ENCODE peak calls at places on chromosomes 5 and 9, in four cellular contexts. One of them, this sample, is unnamed.

GRCh38 chr5:133265720-133266575 is 214.1 kb downstream of the HSPA4 start:
- ATAC-seq in activated T-cell treated with anti-CD3 and anti-CD28 coated beads, Interleukin-2, amount 50 U/mL, for 4 hours: no peak
- ATAC-seq in lower lobe of right lung: peak
- ATAC-seq in left lung: no peak
- ATAC-seq in this sample: peak

GRCh38 chr9:37144762-37145161 is 24.4 kb downstream of the ZCCHC7 start:
- ATAC-seq in activated T-cell treated with anti-CD3 and anti-CD28 coated beads, Interleukin-2, amount 50 U/mL, for 4 hours: no peak
- ATAC-seq in lower lobe of right lung: no peak
- ATAC-seq in left lung: no peak
- ATAC-seq in this sample: no peak

GRCh38 chr9:87864915-87865314 is 17.8 kb upstream of the SPATA31E1 start:
- ATAC-seq in activated T-cell treated with anti-CD3 and anti-CD28 coated beads, Interleukin-2, amount 50 U/mL, for 4 hours: no peak
- ATAC-seq in lower lobe of right lung: no peak
- ATAC-seq in left lung: no peak
- ATAC-seq in this sample: no peak

GRCh38 chr9:98854206-98854756 is 46.8 kb downstream of the GALNT12 start:
- ATAC-seq in activated T-cell treated with anti-CD3 and anti-CD28 coated beads, Interleukin-2, amount 50 U/mL, for 4 hours: no peak
- ATAC-seq in lower lobe of right lung: no peak
- ATAC-seq in left lung: peak
- ATAC-seq in this sample: no peak

GRCh38 chr5:64195981-64196380 is 30.3 kb downstream of the RNF180 start:
- ATAC-seq in activated T-cell treated with anti-CD3 and anti-CD28 coated beads, Interleukin-2, amount 50 U/mL, for 4 hours: no peak
- ATAC-seq in lower lobe of right lung: no peak
- ATAC-seq in left lung: no peak
- ATAC-seq in this sample: no peak

GRCh38 chr5:129652353-129653138 is 95.3 kb upstream of the MINAR2 start:
- ATAC-seq in activated T-cell treated with anti-CD3 and anti-CD28 coated beads, Interleukin-2, amount 50 U/mL, for 4 hours: no peak
- ATAC-seq in lower lobe of right lung: no peak
- ATAC-seq in left lung: peak
- ATAC-seq in this sample: no peak

GRCh38 chr9:94901019-94901363 is 174.5 kb downstream of the AOPEP start:
- ATAC-seq in activated T-cell treated with anti-CD3 and anti-CD28 coated beads, Interleukin-2, amount 50 U/mL, for 4 hours: no peak
- ATAC-seq in lower lobe of right lung: no peak
- ATAC-seq in left lung: peak
- ATAC-seq in this sample: peak

GRCh38 chr5:42572313-42572712 is 149.1 kb downstream of the GHR start:
- ATAC-seq in activated T-cell treated with anti-CD3 and anti-CD28 coated beads, Interleukin-2, amount 50 U/mL, for 4 hours: no peak
- ATAC-seq in lower lobe of right lung: no peak
- ATAC-seq in left lung: no peak
- ATAC-seq in this sample: no peak

GRCh38 chr5:102691434-102691833 is 63.7 kb upstream of the PAM start:
- ATAC-seq in activated T-cell treated with anti-CD3 and anti-CD28 coated beads, Interleukin-2, amount 50 U/mL, for 4 hours: no peak
- ATAC-seq in lower lobe of right lung: no peak
- ATAC-seq in left lung: no peak
- ATAC-seq in this sample: peak

GRCh38 chr9:4657426-4658159 is 4.5 kb upstream of the PLPP6 start:
- ATAC-seq in activated T-cell treated with anti-CD3 and anti-CD28 coated beads, Interleukin-2, amount 50 U/mL, for 4 hours: no peak
- ATAC-seq in lower lobe of right lung: no peak
- ATAC-seq in left lung: peak
- ATAC-seq in this sample: no peak

GRCh38 chr9:134618163-134618822 is 23.3 kb upstream of the COL5A1 start:
- ATAC-seq in activated T-cell treated with anti-CD3 and anti-CD28 coated beads, Interleukin-2, amount 50 U/mL, for 4 hours: no peak
- ATAC-seq in lower lobe of right lung: no peak
- ATAC-seq in left lung: no peak
- ATAC-seq in this sample: no peak

GRCh38 chr9:112137066-112137465 is 38.0 kb downstream of the SUSD1 start:
- ATAC-seq in activated T-cell treated with anti-CD3 and anti-CD28 coated beads, Interleukin-2, amount 50 U/mL, for 4 hours: no peak
- ATAC-seq in lower lobe of right lung: no peak
- ATAC-seq in left lung: no peak
- ATAC-seq in this sample: no peak

GRCh38 chr9:76897804-76898525 is 7.9 kb downstream of the PRUNE2 start:
- ATAC-seq in activated T-cell treated with anti-CD3 and anti-CD28 coated beads, Interleukin-2, amount 50 U/mL, for 4 hours: no peak
- ATAC-seq in lower lobe of right lung: no peak
- ATAC-seq in left lung: no peak
- ATAC-seq in this sample: no peak

GRCh38 chr9:117414906-117415583 is at the start of gene ASTN2:
- ATAC-seq in activated T-cell treated with anti-CD3 and anti-CD28 coated beads, Interleukin-2, amount 50 U/mL, for 4 hours: peak
- ATAC-seq in lower lobe of right lung: no peak
- ATAC-seq in left lung: peak
- ATAC-seq in this sample: no peak

GRCh38 chr9:90787771-90788460 is 13.7 kb upstream of the SYK start:
- ATAC-seq in activated T-cell treated with anti-CD3 and anti-CD28 coated beads, Interleukin-2, amount 50 U/mL, for 4 hours: no peak
- ATAC-seq in lower lobe of right lung: no peak
- ATAC-seq in left lung: no peak
- ATAC-seq in this sample: no peak

GRCh38 chr5:172748341-172748843 is 22.6 kb downstream of the DUSP1 start:
- ATAC-seq in activated T-cell treated with anti-CD3 and anti-CD28 coated beads, Interleukin-2, amount 50 U/mL, for 4 hours: no peak
- ATAC-seq in lower lobe of right lung: peak
- ATAC-seq in left lung: peak
- ATAC-seq in this sample: peak

GRCh38 chr9:33116855-33117254 is 40.4 kb upstream of the SMU1 start:
- ATAC-seq in activated T-cell treated with anti-CD3 and anti-CD28 coated beads, Interleukin-2, amount 50 U/mL, for 4 hours: no peak
- ATAC-seq in lower lobe of right lung: peak
- ATAC-seq in left lung: peak
- ATAC-seq in this sample: no peak

GRCh38 chr5:102540251-102540812 is 41.5 kb upstream of the SLCO6A1 start:
- ATAC-seq in activated T-cell treated with anti-CD3 and anti-CD28 coated beads, Interleukin-2, amount 50 U/mL, for 4 hours: no peak
- ATAC-seq in lower lobe of right lung: no peak
- ATAC-seq in left lung: no peak
- ATAC-seq in this sample: no peak

GRCh38 chr5:90338712-90339372 is 70.7 kb downstream of the CETN3 start:
- ATAC-seq in activated T-cell treated with anti-CD3 and anti-CD28 coated beads, Interleukin-2, amount 50 U/mL, for 4 hours: no peak
- ATAC-seq in lower lobe of right lung: no peak
- ATAC-seq in left lung: no peak
- ATAC-seq in this sample: no peak

GRCh38 chr5:1529498-1529897 is 5.7 kb upstream of the LPCAT1 start:
- ATAC-seq in activated T-cell treated with anti-CD3 and anti-CD28 coated beads, Interleukin-2, amount 50 U/mL, for 4 hours: no peak
- ATAC-seq in lower lobe of right lung: no peak
- ATAC-seq in left lung: no peak
- ATAC-seq in this sample: no peak

GRCh38 chr5:115243412-115243811 is 19.3 kb downstream of the PGGT1B start:
- ATAC-seq in activated T-cell treated with anti-CD3 and anti-CD28 coated beads, Interleukin-2, amount 50 U/mL, for 4 hours: no peak
- ATAC-seq in lower lobe of right lung: no peak
- ATAC-seq in left lung: peak
- ATAC-seq in this sample: no peak

GRCh38 chr5:14256026-14256690 is 113.0 kb downstream of the TRIO start:
- ATAC-seq in activated T-cell treated with anti-CD3 and anti-CD28 coated beads, Interleukin-2, amount 50 U/mL, for 4 hours: no peak
- ATAC-seq in lower lobe of right lung: no peak
- ATAC-seq in left lung: no peak
- ATAC-seq in this sample: no peak

GRCh38 chr5:103476776-103477175 is 85.8 kb downstream of the NUDT12 start:
- ATAC-seq in activated T-cell treated with anti-CD3 and anti-CD28 coated beads, Interleukin-2, amount 50 U/mL, for 4 hours: no peak
- ATAC-seq in lower lobe of right lung: no peak
- ATAC-seq in left lung: no peak
- ATAC-seq in this sample: no peak

GRCh38 chr9:97038551-97038908 is 412 bp downstream of the CTSV start:
- ATAC-seq in activated T-cell treated with anti-CD3 and anti-CD28 coated beads, Interleukin-2, amount 50 U/mL, for 4 hours: peak
- ATAC-seq in lower lobe of right lung: peak
- ATAC-seq in left lung: peak
- ATAC-seq in this sample: peak

GRCh38 chr5:110099562-110099961 is 409.8 kb downstream of the MAN2A1 start:
- ATAC-seq in activated T-cell treated with anti-CD3 and anti-CD28 coated beads, Interleukin-2, amount 50 U/mL, for 4 hours: no peak
- ATAC-seq in lower lobe of right lung: no peak
- ATAC-seq in left lung: no peak
- ATAC-seq in this sample: no peak

GRCh38 chr9:76667521-76667957 is 96.7 kb upstream of the PCA3 start:
- ATAC-seq in activated T-cell treated with anti-CD3 and anti-CD28 coated beads, Interleukin-2, amount 50 U/mL, for 4 hours: no peak
- ATAC-seq in lower lobe of right lung: no peak
- ATAC-seq in left lung: peak
- ATAC-seq in this sample: no peak

GRCh38 chr9:19342927-19343326 is 37.1 kb downstream of the RPS6 start:
- ATAC-seq in activated T-cell treated with anti-CD3 and anti-CD28 coated beads, Interleukin-2, amount 50 U/mL, for 4 hours: no peak
- ATAC-seq in lower lobe of right lung: no peak
- ATAC-seq in left lung: no peak
- ATAC-seq in this sample: no peak

GRCh38 chr9:129954868-129955550 is 88.0 kb downstream of the FNBP1 start:
- ATAC-seq in activated T-cell treated with anti-CD3 and anti-CD28 coated beads, Interleukin-2, amount 50 U/mL, for 4 hours: no peak
- ATAC-seq in lower lobe of right lung: peak
- ATAC-seq in left lung: peak
- ATAC-seq in this sample: no peak

GRCh38 chr9:80691229-80691628 is 998.1 kb downstream of the TLE1 start:
- ATAC-seq in activated T-cell treated with anti-CD3 and anti-CD28 coated beads, Interleukin-2, amount 50 U/mL, for 4 hours: no peak
- ATAC-seq in lower lobe of right lung: no peak
- ATAC-seq in left lung: no peak
- ATAC-seq in this sample: no peak

This sample was measured in esophagus mucosa.